ENCODE peak calls at places on chromosomes 5 and 9, in six cellular contexts. F, L, Y, Z, K and E are unnamed samples.

GRCh38 chr9:19408316-19408692 is 505 bp upstream of the ACER2 start:
- DNase-seq in F (no peak), L (no peak), Y (no peak), Z (no peak), K (peak), E (no peak)

GRCh38 chr5:14242871-14243383 is 99.8 kb downstream of the TRIO start:
- DNase-seq in F (no peak), L (no peak), Y (no peak), Z (no peak), K (no peak), E (no peak)

GRCh38 chr9:124660341-124660801 is 110.7 kb downstream of the NR6A1 start:
- DNase-seq in F (peak), L (peak), Y (no peak), Z (no peak), K (peak), E (peak)

GRCh38 chr9:14661421-14662059 is 31.7 kb downstream of the ZDHHC21 start:
- DNase-seq in F (peak), L (no peak), Y (no peak), Z (peak), K (peak), E (peak)

GRCh38 chr5:132301341-132302274 is 7.4 kb downstream of the SLC22A4 start:
- DNase-seq in F (no peak), L (peak), Y (no peak), Z (no peak), K (no peak), E (no peak)

GRCh38 chr9:98890256-98890655 is 53.5 kb upstream of the COL15A1 start:
- DNase-seq in F (no peak), L (no peak), Y (no peak), Z (no peak), K (no peak), E (no peak)

GRCh38 chr9:86337469-86338107 is 16.6 kb downstream of the TUT7 start:
- DNase-seq in F (no peak), L (no peak), Y (no peak), Z (peak), K (no peak), E (no peak)

GRCh38 chr9:89937051-89937450 is 332.2 kb downstream of the GADD45G start:
- DNase-seq in F (no peak), L (no peak), Y (no peak), Z (no peak), K (no peak), E (no peak)

GRCh38 chr5:90402521-90403255 is 6.9 kb downstream of the CETN3 start:
- DNase-seq in F (no peak), L (no peak), Y (no peak), Z (no peak), K (no peak), E (no peak)

GRCh38 chr5:173618927-173619519 is 2.6 kb upstream of the BOD1 start:
- DNase-seq in F (peak), L (peak), Y (no peak), Z (peak), K (peak), E (peak)

GRCh38 chr5:50445281-50445949 is 4.3 kb upstream of the EMB start:
- DNase-seq in F (no peak), L (no peak), Y (no peak), Z (peak), K (no peak), E (no peak)

GRCh38 chr9:132381966-132382541 is 24.6 kb downstream of the TTF1 start:
- DNase-seq in F (no peak), L (no peak), Y (no peak), Z (peak), K (no peak), E (no peak)

GRCh38 chr9:95032580-95033298 is 284.8 kb downstream of the FANCC start:
- DNase-seq in F (no peak), L (no peak), Y (no peak), Z (no peak), K (no peak), E (no peak)

GRCh38 chr9:19922476-19923118 is 133.8 kb upstream of the SLC24A2 start:
- DNase-seq in F (peak), L (no peak), Y (no peak), Z (no peak), K (peak), E (peak)

GRCh38 chr5:90968319-90968718 is 409.7 kb downstream of the ADGRV1 start:
- DNase-seq in F (no peak), L (no peak), Y (no peak), Z (peak), K (no peak), E (no peak)

GRCh38 chr9:16869140-16869903 is 1.1 kb downstream of the BNC2 start:
- DNase-seq in F (peak), L (no peak), Y (no peak), Z (no peak), K (no peak), E (peak)
- H3K27ac ChIP-seq in F (peak), L (no peak), Y (no peak), Z (no peak), K (no peak), E (no peak)

GRCh38 chr5:159725475-159725874 is 190.8 kb upstream of the ADRA1B start:
- DNase-seq in F (no peak), L (no peak), Y (no peak), Z (no peak), K (no peak), E (no peak)
- TF ChIP-seq EZH2 in F (no peak), L (no peak), Y (no peak), Z (no peak), K (no peak), E (no peak)

GRCh38 chr5:102792705-102793104 is 37.6 kb downstream of the PAM start:
- DNase-seq in F (no peak), L (no peak), Y (no peak), Z (peak), K (peak), E (no peak)
- TF ChIP-seq CTCF in F (peak), L (no peak), Y (peak), Z (peak), K (peak), E (peak)

GRCh38 chr5:43020294-43020711 is 19.8 kb downstream of the ANXA2R start:
- DNase-seq in F (no peak), L (peak), Y (no peak), Z (no peak), K (no peak), E (peak)
- H3K27ac ChIP-seq in F (peak), L (no peak), Y (no peak), Z (peak), K (no peak), E (no peak)

DNA sequence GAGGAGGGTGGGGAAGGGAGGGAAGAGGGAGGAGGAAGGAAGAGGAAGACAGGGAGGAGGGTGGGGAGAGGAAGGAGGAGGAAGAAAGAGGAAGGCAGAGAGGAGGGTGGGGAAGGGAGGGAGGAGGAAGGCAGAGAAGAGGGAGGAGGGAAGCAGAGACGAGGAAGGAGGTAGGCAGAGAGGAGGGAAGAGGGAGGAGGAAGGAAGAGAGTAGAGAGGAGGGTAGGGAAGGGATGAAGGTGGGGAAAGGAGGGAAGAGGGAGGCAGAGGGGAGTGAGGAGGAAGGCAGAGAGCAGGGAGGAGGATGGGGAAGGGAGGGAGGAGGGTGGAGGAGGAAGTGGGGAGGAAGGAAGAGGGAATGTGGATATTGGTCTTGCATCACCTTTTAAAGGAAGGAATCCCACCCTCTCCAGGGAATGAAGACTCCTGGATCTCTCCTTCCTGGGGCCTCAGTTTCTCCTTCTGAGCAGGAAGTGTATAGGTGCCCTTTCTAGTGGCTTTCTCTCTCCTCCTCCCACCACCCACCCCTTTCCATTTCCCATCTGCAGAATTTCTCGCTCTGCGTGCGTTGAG is 188.9 kb upstream of the ZNF618 start:
- DNase-seq in F (no peak), L (no peak), Y (no peak), Z (no peak), K (no peak), E (no peak)
- TF ChIP-seq EZH2 in F (no peak), L (no peak), Y (peak), Z (no peak), K (no peak), E (no peak)